ENCODE peak calls at places on chromosomes 16 and 17, in five cellular contexts. One of them, this sample, is unnamed.

GRCh38 chr16:35152067-35152627 is 1692.7 kb downstream of the TP53TG3F start:
- DNase-seq in HEK293T: no peak
- DNase-seq in left lung: no peak
- DNase-seq in activated T-cell treated with anti-CD3 and anti-CD28 coated beads for 1 hour: no peak
- DNase-seq in heart left ventricle: no peak
- DNase-seq in this sample: no peak

GRCh38 chr17:43479948-43480347 is 3.8 kb upstream of the DHX8 start:
- DNase-seq in HEK293T: no peak
- DNase-seq in left lung: no peak
- DNase-seq in activated T-cell treated with anti-CD3 and anti-CD28 coated beads for 1 hour: no peak
- DNase-seq in heart left ventricle: no peak
- DNase-seq in this sample: no peak

GRCh38 chr17:4938670-4939553 is 934 bp downstream of the SLC25A11 start:
- DNase-seq in HEK293T: no peak
- DNase-seq in left lung: no peak
- DNase-seq in activated T-cell treated with anti-CD3 and anti-CD28 coated beads for 1 hour: no peak
- DNase-seq in heart left ventricle: peak; percentile 60
- DNase-seq in this sample: no peak

GRCh38 chr16:81469710-81470481 is 25.3 kb downstream of the CMIP start:
- DNase-seq in HEK293T: no peak
- DNase-seq in left lung: no peak
- DNase-seq in activated T-cell treated with anti-CD3 and anti-CD28 coated beads for 1 hour: no peak
- DNase-seq in heart left ventricle: peak; percentile 26
- DNase-seq in this sample: peak; percentile 18

GRCh38 chr16:86107190-86107589 is 208.2 kb downstream of the IRF8 start:
- DNase-seq in HEK293T: no peak
- DNase-seq in left lung: no peak
- DNase-seq in activated T-cell treated with anti-CD3 and anti-CD28 coated beads for 1 hour: no peak
- DNase-seq in heart left ventricle: no peak
- DNase-seq in this sample: no peak

GRCh38 chr16:2016407-2016922 is 3.1 kb upstream of the NPW start:
- DNase-seq in HEK293T: no peak
- DNase-seq in left lung: no peak
- DNase-seq in activated T-cell treated with anti-CD3 and anti-CD28 coated beads for 1 hour: no peak
- DNase-seq in heart left ventricle: no peak
- DNase-seq in this sample: no peak

GRCh38 chr16:23843143-23843542 is 7.4 kb downstream of the PRKCB start:
- DNase-seq in HEK293T: no peak
- DNase-seq in left lung: no peak
- DNase-seq in activated T-cell treated with anti-CD3 and anti-CD28 coated beads for 1 hour: no peak
- DNase-seq in heart left ventricle: no peak
- DNase-seq in this sample: no peak

GRCh38 chr16:19348578-19349315 is 63.2 kb downstream of the CLEC19A start:
- DNase-seq in HEK293T: peak; percentile 47
- DNase-seq in left lung: no peak
- DNase-seq in activated T-cell treated with anti-CD3 and anti-CD28 coated beads for 1 hour: no peak
- DNase-seq in heart left ventricle: no peak
- DNase-seq in this sample: no peak

GRCh38 chr16:4021070-4021779 is 95.0 kb downstream of the ADCY9 start:
- DNase-seq in HEK293T: no peak
- DNase-seq in left lung: peak; percentile 79
- DNase-seq in activated T-cell treated with anti-CD3 and anti-CD28 coated beads for 1 hour: no peak
- DNase-seq in heart left ventricle: no peak
- DNase-seq in this sample: no peak

GRCh38 chr16:50769-51591 is 2.4 kb downstream of the POLR3K start:
- DNase-seq in HEK293T: no peak
- DNase-seq in left lung: no peak
- DNase-seq in activated T-cell treated with anti-CD3 and anti-CD28 coated beads for 1 hour: no peak
- DNase-seq in heart left ventricle: no peak
- DNase-seq in this sample: no peak

GRCh38 chr16:64356267-64356666 is 765.6 kb downstream of the CDH11 start:
- DNase-seq in HEK293T: no peak
- DNase-seq in left lung: no peak
- DNase-seq in activated T-cell treated with anti-CD3 and anti-CD28 coated beads for 1 hour: no peak
- DNase-seq in heart left ventricle: no peak
- DNase-seq in this sample: no peak

GRCh38 chr17:75412455-75413317 is 7.2 kb upstream of the GRB2 start:
- DNase-seq in HEK293T: peak; percentile 76
- DNase-seq in left lung: no peak
- DNase-seq in activated T-cell treated with anti-CD3 and anti-CD28 coated beads for 1 hour: peak; percentile 47
- DNase-seq in heart left ventricle: no peak
- DNase-seq in this sample: peak; percentile 61

GRCh38 chr16:58002411-58002790 is 1.2 kb downstream of the USB1 start:
- DNase-seq in HEK293T: no peak
- DNase-seq in left lung: no peak
- DNase-seq in activated T-cell treated with anti-CD3 and anti-CD28 coated beads for 1 hour: no peak
- DNase-seq in heart left ventricle: peak; percentile 46
- DNase-seq in this sample: no peak

GRCh38 chr17:1143573-1143972 is 36.2 kb downstream of the ABR start:
- DNase-seq in HEK293T: peak; percentile 71
- DNase-seq in left lung: no peak
- DNase-seq in activated T-cell treated with anti-CD3 and anti-CD28 coated beads for 1 hour: no peak
- DNase-seq in heart left ventricle: no peak
- DNase-seq in this sample: no peak

GRCh38 chr16:14955546-14956231 is 18.4 kb downstream of the NPIPA1 start:
- DNase-seq in HEK293T: no peak
- DNase-seq in left lung: no peak
- DNase-seq in activated T-cell treated with anti-CD3 and anti-CD28 coated beads for 1 hour: no peak
- DNase-seq in heart left ventricle: peak; percentile 77
- DNase-seq in this sample: no peak

GRCh38 chr16:73743665-73744496 is 552.7 kb upstream of the PSMD7 start:
- DNase-seq in HEK293T: peak; percentile 9
- DNase-seq in left lung: no peak
- DNase-seq in activated T-cell treated with anti-CD3 and anti-CD28 coated beads for 1 hour: no peak
- DNase-seq in heart left ventricle: no peak
- DNase-seq in this sample: no peak

GRCh38 chr16:17457997-17458396 is 12.8 kb downstream of the XYLT1 start:
- DNase-seq in HEK293T: no peak
- DNase-seq in left lung: no peak
- DNase-seq in activated T-cell treated with anti-CD3 and anti-CD28 coated beads for 1 hour: no peak
- DNase-seq in heart left ventricle: no peak
- DNase-seq in this sample: no peak

GRCh38 chr17:17140590-17140980 is 65.5 kb downstream of the PLD6 start:
- DNase-seq in HEK293T: no peak
- DNase-seq in left lung: no peak
- DNase-seq in activated T-cell treated with anti-CD3 and anti-CD28 coated beads for 1 hour: no peak
- DNase-seq in heart left ventricle: no peak
- DNase-seq in this sample: no peak

GRCh38 chr16:46972429-46972970 is 974 bp downstream of the DNAJA2 start:
- DNase-seq in HEK293T: peak; percentile 48
- DNase-seq in left lung: no peak
- DNase-seq in activated T-cell treated with anti-CD3 and anti-CD28 coated beads for 1 hour: no peak
- DNase-seq in heart left ventricle: no peak
- DNase-seq in this sample: no peak

GRCh38 chr17:35082073-35082657 is 18.7 kb upstream of the RFFL start:
- DNase-seq in HEK293T: no peak
- DNase-seq in left lung: no peak
- DNase-seq in activated T-cell treated with anti-CD3 and anti-CD28 coated beads for 1 hour: no peak
- DNase-seq in heart left ventricle: no peak
- DNase-seq in this sample: no peak

GRCh38 chr17:12959441-12959840 is 58.4 kb downstream of the ELAC2 start:
- DNase-seq in HEK293T: no peak
- DNase-seq in left lung: no peak
- DNase-seq in activated T-cell treated with anti-CD3 and anti-CD28 coated beads for 1 hour: no peak
- DNase-seq in heart left ventricle: no peak
- DNase-seq in this sample: no peak

GRCh38 chr16:68380348-68380670 is 68.0 kb downstream of the SMPD3 start:
- DNase-seq in HEK293T: no peak
- DNase-seq in left lung: no peak
- DNase-seq in activated T-cell treated with anti-CD3 and anti-CD28 coated beads for 1 hour: no peak
- DNase-seq in heart left ventricle: peak; percentile 50
- DNase-seq in this sample: no peak

GRCh38 chr16:76370344-76370743 is 93.1 kb downstream of the CNTNAP4 start:
- DNase-seq in HEK293T: no peak
- DNase-seq in left lung: no peak
- DNase-seq in activated T-cell treated with anti-CD3 and anti-CD28 coated beads for 1 hour: no peak
- DNase-seq in heart left ventricle: no peak
- DNase-seq in this sample: no peak

GRCh38 chr16:48318630-48319029 is 66.6 kb downstream of the SIAH1 start:
- DNase-seq in HEK293T: no peak
- DNase-seq in left lung: no peak
- DNase-seq in activated T-cell treated with anti-CD3 and anti-CD28 coated beads for 1 hour: no peak
- DNase-seq in heart left ventricle: no peak
- DNase-seq in this sample: no peak

GRCh38 chr16:75486014-75486404 is 9.2 kb downstream of the CHST6 start:
- DNase-seq in HEK293T: no peak
- DNase-seq in left lung: peak; percentile 22
- DNase-seq in activated T-cell treated with anti-CD3 and anti-CD28 coated beads for 1 hour: no peak
- DNase-seq in heart left ventricle: no peak
- DNase-seq in this sample: no peak

GRCh38 chr17:55500103-55500502 is 11.1 kb downstream of the SMIM36 start:
- DNase-seq in HEK293T: no peak
- DNase-seq in left lung: no peak
- DNase-seq in activated T-cell treated with anti-CD3 and anti-CD28 coated beads for 1 hour: no peak
- DNase-seq in heart left ventricle: no peak
- DNase-seq in this sample: no peak

GRCh38 chr16:1062895-1063294 is 9.7 kb upstream of the SSTR5 start:
- DNase-seq in HEK293T: no peak
- DNase-seq in left lung: no peak
- DNase-seq in activated T-cell treated with anti-CD3 and anti-CD28 coated beads for 1 hour: no peak
- DNase-seq in heart left ventricle: no peak
- DNase-seq in this sample: no peak

GRCh38 chr17:81125573-81126081 is 39.7 kb upstream of the PVALEF start:
- DNase-seq in HEK293T: no peak
- DNase-seq in left lung: no peak
- DNase-seq in activated T-cell treated with anti-CD3 and anti-CD28 coated beads for 1 hour: no peak
- DNase-seq in heart left ventricle: no peak
- DNase-seq in this sample: no peak

GRCh38 chr16:73390936-73391335 is 343.0 kb upstream of the ZFHX3 start:
- DNase-seq in HEK293T: no peak
- DNase-seq in left lung: no peak
- DNase-seq in activated T-cell treated with anti-CD3 and anti-CD28 coated beads for 1 hour: no peak
- DNase-seq in heart left ventricle: no peak
- DNase-seq in this sample: no peak

GRCh38 chr17:50495918-50496317 is 12.3 kb upstream of the MYCBPAP start:
- DNase-seq in HEK293T: no peak
- DNase-seq in left lung: no peak
- DNase-seq in activated T-cell treated with anti-CD3 and anti-CD28 coated beads for 1 hour: no peak
- DNase-seq in heart left ventricle: no peak
- DNase-seq in this sample: no peak

GRCh38 chr17:42340691-42341127 is 47.5 kb downstream of the STAT3 start:
- DNase-seq in HEK293T: no peak
- DNase-seq in left lung: no peak
- DNase-seq in activated T-cell treated with anti-CD3 and anti-CD28 coated beads for 1 hour: no peak
- DNase-seq in heart left ventricle: no peak
- DNase-seq in this sample: peak; percentile 38

GRCh38 chr16:84274515-84274914 is 20.2 kb upstream of the WFDC1 start:
- DNase-seq in HEK293T: no peak
- DNase-seq in left lung: no peak
- DNase-seq in activated T-cell treated with anti-CD3 and anti-CD28 coated beads for 1 hour: no peak
- DNase-seq in heart left ventricle: no peak
- DNase-seq in this sample: no peak

GRCh38 chr17:30309591-30309990 is 17.8 kb upstream of the BLMH start:
- DNase-seq in HEK293T: no peak
- DNase-seq in left lung: no peak
- DNase-seq in activated T-cell treated with anti-CD3 and anti-CD28 coated beads for 1 hour: no peak
- DNase-seq in heart left ventricle: no peak
- DNase-seq in this sample: no peak

GRCh38 chr16:71882505-71883192 is 1.3 kb downstream of the ZNF821 start:
- DNase-seq in HEK293T: peak; percentile 69
- DNase-seq in left lung: no peak
- DNase-seq in activated T-cell treated with anti-CD3 and anti-CD28 coated beads for 1 hour: peak; percentile 65
- DNase-seq in heart left ventricle: no peak
- DNase-seq in this sample: peak; percentile 63

GRCh38 chr17:45867702-45868101 is 23.0 kb downstream of the SPPL2C start:
- DNase-seq in HEK293T: peak; percentile 41
- DNase-seq in left lung: no peak
- DNase-seq in activated T-cell treated with anti-CD3 and anti-CD28 coated beads for 1 hour: no peak
- DNase-seq in heart left ventricle: no peak
- DNase-seq in this sample: no peak

GRCh38 chr16:56195151-56195550 is 3.9 kb downstream of the GNAO1 start:
- DNase-seq in HEK293T: no peak
- DNase-seq in left lung: no peak
- DNase-seq in activated T-cell treated with anti-CD3 and anti-CD28 coated beads for 1 hour: no peak
- DNase-seq in heart left ventricle: no peak
- DNase-seq in this sample: no peak

GRCh38 chr17:61420745-61421398 is 21.2 kb downstream of the TBX2 start:
- DNase-seq in HEK293T: no peak
- DNase-seq in left lung: no peak
- DNase-seq in activated T-cell treated with anti-CD3 and anti-CD28 coated beads for 1 hour: no peak
- DNase-seq in heart left ventricle: no peak
- DNase-seq in this sample: no peak

GRCh38 chr17:57404073-57404472 is 147.8 kb downstream of the MSI2 start:
- DNase-seq in HEK293T: no peak
- DNase-seq in left lung: no peak
- DNase-seq in activated T-cell treated with anti-CD3 and anti-CD28 coated beads for 1 hour: no peak
- DNase-seq in heart left ventricle: no peak
- DNase-seq in this sample: no peak

This sample was measured in stimulated activated naive CD4-positive, alpha-beta T cell treated with Interleukin-2 at 50 U/mL for 16 hours.